ENCODE peak calls at places on chromosomes 11 and 22, in seven cellular contexts. Q is activated CD4-positive, CD25-positive, alpha-beta regulatory T cell treated with anti-CD3 and anti-CD28 coated beads, Interleukin-2, amount 50 U/mL, for 72 hours; W is AG08395; P is HT1080; N is GM23248; C is left ventricle myocardium inferior; D is tibial artery. U is an unnamed sample.
A peak's percentile ranks its signal among the peaks of the same experiment; 100 is the strongest.

GRCh38 chr11:98736813-98737212 is 283.9 kb upstream of the CNTN5 start:
- DNase-seq in N (no peak), P (no peak), D (no peak), Q (no peak), W (no peak), C (no peak), U (peak; percentile 3)

GRCh38 chr11:73578786-73579185 is 19.1 kb downstream of the FAM168A start:
- DNase-seq in N (no peak), C (no peak), D (no peak), Q (no peak), W (no peak), P (no peak), U (no peak)

GRCh38 chr22:23225724-23226496 is 45.6 kb downstream of the BCR start:
- DNase-seq in C (peak; percentile 62), D (peak; percentile 91), Q (no peak), W (no peak), N (peak; percentile 89), P (peak; percentile 85), U (peak; percentile 15)

GRCh38 chr11:115527534-115528125 is 23.4 kb upstream of the CADM1 start:
- DNase-seq in D (no peak), C (no peak), N (no peak), W (no peak), Q (no peak), P (no peak), U (peak; percentile 7)

GRCh38 chr22:20758688-20759087 is 15.2 kb upstream of the SERPIND1 start:
- DNase-seq in P (no peak), C (no peak), W (no peak), N (no peak), D (no peak), Q (no peak), U (no peak)

GRCh38 chr11:96315476-96315875 is 27.5 kb downstream of the MAML2 start:
- DNase-seq in C (no peak), Q (no peak), N (peak; percentile 23), W (no peak), P (no peak), D (no peak), U (no peak)

GRCh38 chr22:37544955-37545702 is 15.2 kb upstream of the CDC42EP1 start:
- DNase-seq in P (peak; percentile 64), C (peak; percentile 68), D (peak; percentile 87), Q (peak; percentile 57), N (peak; percentile 80), W (peak; percentile 70), U (no peak)

GRCh38 chr11:34585304-34585869 is 35.5 kb upstream of the EHF start:
- DNase-seq in W (no peak), D (no peak), P (no peak), N (no peak), Q (no peak), C (no peak), U (no peak)

GRCh38 chr22:32967285-32968101 is 90.7 kb downstream of the SYN3 start:
- DNase-seq in Q (no peak), C (no peak), D (no peak), N (no peak), P (no peak), W (no peak), U (no peak)

GRCh38 chr22:35548762-35549106 is 8.1 kb downstream of the RASD2 start:
- DNase-seq in P (no peak), C (no peak), N (no peak), D (no peak), Q (no peak), W (no peak), U (no peak)

GRCh38 chr11:106748059-106748458 is 270.2 kb downstream of the GUCY1A2 start:
- DNase-seq in N (no peak), Q (no peak), P (no peak), W (no peak), D (no peak), C (no peak), U (no peak)

GRCh38 chr22:23773247-23774113 is 831 bp downstream of the MMP11 start:
- DNase-seq in W (no peak), Q (no peak), D (no peak), N (no peak), P (no peak), C (peak; percentile 61), U (peak; percentile 42)

GRCh38 chr11:117616979-117617378 is 180.0 kb downstream of the DSCAML1 start:
- DNase-seq in Q (no peak), W (no peak), P (no peak), C (no peak), N (no peak), D (no peak), U (no peak)

GRCh38 chr22:27397948-27398330 is 403.6 kb downstream of the MN1 start:
- DNase-seq in P (no peak), D (peak; percentile 77), N (peak; percentile 64), C (peak; percentile 81), W (peak; percentile 43), Q (no peak), U (no peak)

GRCh38 chr22:37552560-37553163 is 7.6 kb upstream of the CDC42EP1 start:
- DNase-seq in Q (no peak), D (no peak), W (peak; percentile 62), C (peak; percentile 71), P (peak; percentile 47), N (peak; percentile 61), U (no peak)

U was measured in COR-L47.